ENCODE peak calls at places on chromosomes 3 and 15, in five cellular contexts. I, T, J, M and N are unnamed samples.

GRCh38 chr15:66997212-66997611 is 68.2 kb upstream of the SMAD3 start:
- DNase-seq in I (no peak), J (no peak), T (peak; percentile 88), M (no peak), N (no peak)

GRCh38 chr15:40044717-40045571 is 6.0 kb upstream of the SRP14 start:
- DNase-seq in J (peak; percentile 87), T (peak; percentile 82), I (peak; percentile 81), M (peak; percentile 96), N (peak; percentile 83)

GRCh38 chr3:172550347-172550943 is 27.2 kb upstream of the TNFSF10 start:
- DNase-seq in I (no peak), J (no peak), M (no peak), T (peak; percentile 70), N (no peak)

GRCh38 chr3:100265016-100265415 is 4.2 kb downstream of the TBC1D23 start:
- DNase-seq in J (no peak), I (no peak), T (peak; percentile 20), M (no peak), N (no peak)

GRCh38 chr3:166634091-166634746 is 745.9 kb downstream of the ZBBX start:
- DNase-seq in J (no peak), I (no peak), T (no peak), M (no peak), N (no peak)

GRCh38 chr15:43270676-43271306 is 4.1 kb upstream of the TGM5 start:
- DNase-seq in M (no peak), T (no peak), I (no peak), J (peak; percentile 47), N (no peak)

GRCh38 chr3:193946945-193947344 is 189.0 kb upstream of the HES1 start:
- DNase-seq in T (no peak), M (no peak), J (no peak), I (no peak), N (no peak)

GRCh38 chr15:74727727-74728126 is 2.4 kb upstream of the CYP1A1 start:
- DNase-seq in T (no peak), I (no peak), M (no peak), J (no peak), N (no peak)

GRCh38 chr3:117873236-117873635 is 1161.4 kb downstream of the IGSF11 start:
- DNase-seq in J (no peak), T (peak; percentile 85), I (no peak), M (peak; percentile 9), N (peak; percentile 5)

GRCh38 chr3:124850633-124851032 is 36.5 kb downstream of the ITGB5 start:
- DNase-seq in M (no peak), J (no peak), I (no peak), T (peak; percentile 68), N (no peak)

GRCh38 chr3:156682491-156682890 is 8.1 kb downstream of the TIPARP start:
- DNase-seq in T (peak; percentile 46), M (no peak), J (no peak), I (no peak), N (no peak)

GRCh38 chr15:52288051-52288942 is 7.3 kb downstream of the MYO5C start:
- DNase-seq in M (peak; percentile 86), T (no peak), J (no peak), I (no peak), N (peak; percentile 91)

GRCh38 chr15:95712785-95713184 is 617.7 kb upstream of the NR2F2 start:
- DNase-seq in J (no peak), M (no peak), I (no peak), T (no peak), N (no peak)

GRCh38 chr3:112539825-112540517 is 21.8 kb downstream of the ATG3 start:
- DNase-seq in J (no peak), T (no peak), M (no peak), I (no peak), N (no peak)

GRCh38 chr3:105842943-105843342 is 25.9 kb downstream of the CBLB start:
- DNase-seq in J (no peak), I (no peak), T (no peak), M (no peak), N (no peak)

GRCh38 chr15:28096720-28097431 is 2.2 kb downstream of the OCA2 start:
- DNase-seq in I (no peak), J (no peak), T (no peak), M (no peak), N (no peak)

GRCh38 chr3:124558898-124559649 is 171.2 kb upstream of the UMPS start:
- DNase-seq in J (no peak), T (peak; percentile 93), M (peak; percentile 77), I (no peak), N (peak; percentile 29)

GRCh38 chr15:85282504-85283115 is 97.8 kb upstream of the AKAP13 start:
- DNase-seq in M (no peak), T (peak; percentile 10), I (no peak), J (no peak), N (no peak)

GRCh38 chr3:192637803-192638202 is 89.5 kb downstream of the FGF12 start:
- DNase-seq in M (no peak), I (no peak), J (no peak), T (no peak), N (no peak)

GRCh38 chr3:63967675-63968611 is 55.4 kb downstream of the PSMD6 start:
- DNase-seq in I (no peak), M (peak; percentile 69), J (no peak), T (peak; percentile 69), N (no peak)

GRCh38 chr3:4866841-4867240 is 112.4 kb upstream of the BHLHE40 start:
- DNase-seq in M (peak; percentile 42), T (peak; percentile 31), I (no peak), J (no peak), N (no peak)

GRCh38 chr15:29631076-29632070 is 190.9 kb downstream of the TJP1 start:
- DNase-seq in M (peak; percentile 71), T (no peak), J (no peak), I (no peak), N (no peak)

GRCh38 chr3:113758389-113759029 is 11.7 kb downstream of the ATP6V1A start:
- DNase-seq in M (no peak), I (no peak), J (no peak), T (peak; percentile 52), N (no peak)

GRCh38 chr15:99482993-99483392 is 82.8 kb upstream of the MEF2A start:
- DNase-seq in I (no peak), T (no peak), M (no peak), J (no peak), N (no peak)

GRCh38 chr3:39641210-39641718 is 168.1 kb upstream of the MYRIP start:
- DNase-seq in M (no peak), I (no peak), T (no peak), J (no peak), N (no peak)

DNA sequence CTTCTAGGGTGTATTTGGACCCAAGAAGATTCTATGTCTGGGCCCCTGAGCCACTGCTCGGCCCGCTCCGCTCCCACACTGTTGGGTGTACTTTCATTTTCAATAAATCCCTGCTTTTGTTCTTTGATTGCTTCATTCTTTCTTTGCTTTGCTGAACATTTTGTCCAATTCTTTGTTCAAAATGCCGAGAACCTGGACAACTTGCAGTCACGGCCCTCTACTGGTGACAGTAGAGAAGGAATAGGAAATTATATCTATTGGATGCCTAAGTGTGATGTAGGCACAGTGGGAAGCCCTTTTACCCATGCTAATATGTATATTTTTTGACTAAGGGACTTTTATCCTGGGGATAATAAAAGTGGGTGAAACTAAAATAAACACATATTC is 340.8 kb downstream of the LRRC3B start:
- DNase-seq in I (no peak), J (no peak), M (no peak), T (no peak), N (no peak)
- TF ChIP-seq CTCF in I (peak; percentile 53), J (peak; percentile 61), M (no peak), T (no peak), N (no peak)

GRCh38 chr3:109023656-109024254 is 70.1 kb upstream of the GUCA1C start:
- DNase-seq in T (peak; percentile 60), M (peak; percentile 61), I (peak; percentile 44), J (peak; percentile 47), N (peak; percentile 49)

DNA sequence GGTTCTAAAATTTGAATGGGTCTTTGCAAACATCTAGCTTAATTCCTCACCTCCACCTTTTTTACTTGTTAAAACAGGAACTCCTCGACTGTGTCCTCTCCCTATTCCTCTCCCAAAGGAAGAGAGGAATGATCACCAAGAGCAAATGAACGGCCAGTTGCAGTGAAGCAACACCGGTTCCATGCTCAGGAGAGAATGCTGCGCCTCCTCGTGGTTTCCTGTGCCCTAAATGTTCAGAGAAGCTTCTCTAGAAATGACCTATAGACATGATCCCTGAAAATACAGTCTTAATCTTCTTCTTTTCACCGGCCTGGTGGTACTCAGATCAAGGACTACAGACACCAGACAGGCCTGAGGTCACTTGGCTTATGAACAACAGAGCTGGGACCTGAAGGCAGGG is 65.1 kb upstream of the GUCA1C start:
- DNase-seq in J (peak; percentile 0), I (no peak), M (no peak), T (no peak), N (no peak)
- TF ChIP-seq CTCF in J (peak; percentile 52), I (no peak), M (no peak), T (no peak), N (no peak)

GRCh38 chr3:17201538-17201937 is 316.8 kb downstream of the PLCL2 start:
- DNase-seq in M (no peak), I (no peak), J (no peak), T (no peak), N (no peak)

GRCh38 chr3:17195192-17195611 is 310.4 kb downstream of the PLCL2 start:
- DNase-seq in M (peak; percentile 20), I (no peak), J (peak; percentile 97), T (peak; percentile 76), N (no peak)

GRCh38 chr3:17194116-17194515 is 309.4 kb downstream of the PLCL2 start:
- DNase-seq in T (no peak), M (no peak), I (no peak), J (no peak), N (no peak)

GRCh38 chr3:17192995-17193394 is 308.2 kb downstream of the PLCL2 start:
- DNase-seq in J (no peak), I (no peak), T (no peak), M (no peak), N (no peak)

DNA sequence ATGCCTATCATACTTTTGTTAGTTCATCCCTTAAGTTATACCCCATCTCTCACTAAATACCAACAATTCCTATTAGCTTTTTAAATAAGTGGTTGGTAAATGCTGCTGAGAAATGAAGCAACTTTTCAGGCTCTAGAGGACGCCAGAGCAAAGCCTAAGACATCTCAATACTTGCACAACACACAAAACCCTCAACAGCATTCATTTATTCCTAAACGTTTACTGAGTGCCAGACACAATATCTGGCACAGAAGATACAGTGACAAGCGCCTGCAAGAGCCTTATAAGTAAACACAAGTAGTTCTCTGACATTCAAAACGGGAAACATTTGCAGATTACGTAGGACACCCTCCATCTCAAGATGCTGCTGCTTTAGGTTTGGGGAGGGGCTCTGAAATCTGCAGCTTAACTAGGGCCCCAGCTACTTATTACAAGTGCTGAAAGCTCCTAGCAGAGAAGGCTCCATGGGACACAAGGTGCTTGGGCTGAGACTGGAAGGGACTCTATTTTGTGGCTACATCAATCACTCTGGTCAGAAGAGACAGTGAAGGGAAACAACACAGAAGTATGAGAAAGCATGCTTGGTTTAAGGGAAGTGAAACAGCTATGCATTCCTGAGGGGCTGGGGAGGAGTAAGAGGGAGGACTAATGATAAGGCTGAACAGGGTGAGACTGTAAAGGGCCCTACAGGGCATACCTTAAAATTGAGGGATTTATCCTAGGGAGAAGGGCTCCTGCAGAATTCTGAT is 311.3 kb downstream of the PLCL2 start:
- DNase-seq in M (no peak), T (peak; percentile 70), I (no peak), J (peak; percentile 86), N (no peak)
- TF ChIP-seq CTCF in M (no peak), T (peak; percentile 49), I (no peak), J (peak; percentile 81), N (no peak)

DNA sequence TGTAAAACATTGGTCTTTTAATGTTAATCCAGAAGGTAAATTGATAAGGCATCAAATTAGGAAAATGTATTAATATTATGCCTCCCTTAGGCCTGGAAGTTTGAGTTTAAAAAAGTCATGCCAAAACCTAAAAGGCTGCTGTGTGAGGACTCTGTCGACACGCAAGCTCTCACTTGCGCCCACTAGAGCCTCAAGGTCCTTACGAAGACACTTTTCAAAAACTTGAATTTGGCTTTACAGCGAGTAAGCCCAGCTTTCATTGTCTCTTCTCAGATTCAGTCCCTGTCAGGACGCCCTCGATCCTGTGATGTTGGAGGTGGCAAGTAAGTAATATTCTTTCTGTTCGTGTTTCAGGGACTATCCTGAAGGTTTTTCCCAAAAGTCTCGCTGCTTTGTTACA is 89.7 kb downstream of the CRTC3 start:
- DNase-seq in T (no peak), I (no peak), M (no peak), J (no peak), N (no peak)
- TF ChIP-seq CTCF in T (no peak), I (no peak), M (no peak), J (no peak), N (no peak)